ENCODE peak calls at places on chromosomes 1 and 21, in six cellular contexts. Z, O, L, N, H and I are unnamed samples.

GRCh38 chr1:86704972-86705632 is 726 bp downstream of the SH3GLB1 start:
- DNase-seq in N (peak; percentile 39), H (peak; percentile 68), O (no peak), Z (peak; percentile 38), L (no peak), I (no peak)

GRCh38 chr1:77585610-77586314 is 96.7 kb downstream of the ZZZ3 start:
- DNase-seq in N (no peak), L (no peak), Z (no peak), H (no peak), O (no peak), I (no peak)

GRCh38 chr1:225424562-225425210 is 3.2 kb downstream of the LBR start:
- DNase-seq in O (no peak), H (no peak), Z (no peak), L (no peak), N (peak; percentile 64), I (no peak)

GRCh38 chr21:37253991-37254390 is 13.1 kb downstream of the VPS26C start:
- DNase-seq in O (no peak), L (no peak), H (no peak), N (no peak), Z (no peak), I (no peak)

GRCh38 chr1:54798769-54799641 is 2.1 kb downstream of the TTC22 start:
- DNase-seq in N (peak; percentile 94), H (no peak), O (no peak), Z (peak; percentile 35), L (no peak), I (no peak)

GRCh38 chr1:143698016-143698415 is 273.8 kb downstream of the FAM72C start:
- DNase-seq in L (peak; percentile 15), O (no peak), N (peak; percentile 52), H (peak; percentile 61), Z (no peak), I (peak; percentile 26)

GRCh38 chr1:117674521-117675400 is 68.9 kb downstream of the TENT5C start:
- DNase-seq in O (no peak), Z (peak; percentile 35), L (no peak), N (no peak), H (no peak), I (no peak)

GRCh38 chr1:205382561-205382960 is 25.8 kb upstream of the KLHDC8A start:
- DNase-seq in Z (no peak), H (no peak), O (no peak), L (no peak), N (no peak), I (no peak)

GRCh38 chr1:211476200-211476849 is 15.6 kb downstream of the RD3 start:
- DNase-seq in O (peak; percentile 72), L (peak; percentile 62), H (peak; percentile 44), N (peak; percentile 61), Z (peak; percentile 70), I (peak; percentile 43)

GRCh38 chr1:238982736-238983135 is 403.6 kb upstream of the CHRM3 start:
- DNase-seq in Z (no peak), L (no peak), H (no peak), N (no peak), O (no peak), I (no peak)

GRCh38 chr1:119275145-119275929 is 93.2 kb upstream of the HAO2 start:
- DNase-seq in L (peak; percentile 56), Z (peak; percentile 9), O (no peak), N (peak; percentile 22), H (peak; percentile 56), I (peak; percentile 52)

GRCh38 chr1:5977494-5978444 is 14.5 kb downstream of the NPHP4 start:
- DNase-seq in Z (no peak), L (no peak), O (no peak), N (no peak), H (no peak), I (no peak)

GRCh38 chr1:6975371-6975770 is 190.1 kb downstream of the CAMTA1 start:
- DNase-seq in O (no peak), Z (no peak), H (no peak), L (no peak), N (no peak), I (no peak)

GRCh38 chr1:227225715-227226346 is 92.5 kb downstream of the CDC42BPA start:
- DNase-seq in N (peak; percentile 15), O (no peak), Z (no peak), H (no peak), L (no peak), I (no peak)

GRCh38 chr1:29575277-29575676 is 339.0 kb downstream of the PTPRU start:
- DNase-seq in N (no peak), O (no peak), Z (no peak), H (no peak), L (no peak), I (no peak)

GRCh38 chr21:43203523-43204080 is 34.8 kb downstream of the CRYAA start:
- DNase-seq in O (no peak), N (no peak), Z (no peak), L (no peak), H (no peak), I (no peak)

GRCh38 chr1:223846668-223847007 is 891 bp upstream of the TP53BP2 start:
- DNase-seq in O (no peak), N (no peak), Z (no peak), L (no peak), H (no peak), I (no peak)

GRCh38 chr1:15368888-15369287 is 40.8 kb upstream of the EFHD2 start:
- DNase-seq in Z (no peak), H (no peak), L (no peak), O (no peak), N (no peak), I (no peak)

GRCh38 chr21:42578034-42578433 is 64.4 kb downstream of the SLC37A1 start:
- DNase-seq in N (no peak), H (no peak), L (no peak), O (no peak), Z (no peak), I (no peak)

GRCh38 chr1:62294211-62294610 is 25.0 kb downstream of the KANK4 start:
- DNase-seq in O (no peak), L (no peak), H (peak; percentile 21), Z (no peak), N (no peak), I (no peak)

GRCh38 chr1:58782308-58783089 is 1.3 kb downstream of the JUN start:
- DNase-seq in O (peak; percentile 69), L (no peak), N (no peak), H (no peak), Z (peak; percentile 23), I (peak; percentile 47)

GRCh38 chr21:46392921-46393320 is 65.8 kb upstream of the DIP2A start:
- DNase-seq in N (no peak), L (no peak), H (no peak), Z (no peak), O (no peak), I (no peak)

GRCh38 chr21:33355996-33356395 is 31.2 kb downstream of the IFNAR1 start:
- DNase-seq in L (no peak), N (no peak), H (no peak), Z (no peak), O (no peak), I (no peak)

GRCh38 chr1:237293804-237294203 is 251.8 kb downstream of the RYR2 start:
- DNase-seq in H (no peak), Z (no peak), L (no peak), N (no peak), O (no peak), I (no peak)

GRCh38 chr1:230711245-230711644 is 2.7 kb downstream of the AGT start:
- DNase-seq in H (no peak), N (no peak), O (no peak), L (no peak), Z (no peak), I (no peak)

GRCh38 chr21:45917241-45917640 is 64.3 kb upstream of the COL6A1 start:
- DNase-seq in L (no peak), H (no peak), N (no peak), O (no peak), Z (no peak), I (no peak)

GRCh38 chr1:12552951-12553921 is 64.8 kb downstream of the DHRS3 start:
- DNase-seq in N (no peak), O (no peak), Z (no peak), L (no peak), H (no peak), I (no peak)

GRCh38 chr1:75412616-75413015 is 198.3 kb downstream of the SLC44A5 start:
- DNase-seq in Z (no peak), N (no peak), L (no peak), O (no peak), H (no peak), I (no peak)

GRCh38 chr1:237318748-237319147 is 276.8 kb downstream of the RYR2 start:
- DNase-seq in Z (no peak), O (no peak), N (no peak), H (no peak), L (no peak), I (no peak)

GRCh38 chr1:13730751-13731482 is 30.9 kb downstream of the PRDM2 start:
- DNase-seq in O (peak; percentile 72), N (no peak), L (no peak), Z (peak; percentile 79), H (no peak), I (no peak)

GRCh38 chr1:218557731-218558130 is 212.6 kb downstream of the TGFB2 start:
- DNase-seq in Z (no peak), L (no peak), N (no peak), O (no peak), H (no peak), I (no peak)

GRCh38 chr1:56031011-56031410 is 548.4 kb downstream of the PLPP3 start:
- DNase-seq in L (no peak), Z (no peak), N (no peak), O (no peak), H (no peak), I (no peak)

GRCh38 chr1:227654431-227654830 is 80.7 kb downstream of the JMJD4 start:
- DNase-seq in L (no peak), Z (no peak), O (no peak), H (no peak), N (no peak), I (no peak)

GRCh38 chr1:119987689-119988088 is 81.8 kb downstream of the NOTCH2 start:
- DNase-seq in Z (no peak), H (no peak), O (no peak), N (no peak), L (no peak), I (no peak)